ENCODE peak calls at places on chromosome X, in eight cellular contexts. T, I, Z, V, X, K, C and W are unnamed samples.

GRCh38 chrX:20529301-20529700 is 262.6 kb upstream of the RPS6KA3 start:
- DNase-seq in T (no peak), I (no peak), Z (no peak), V (no peak), X (no peak), K (no peak), C (no peak), W (no peak)

GRCh38 chrX:46308106-46308505 is 237.1 kb downstream of the ZNF674 start:
- DNase-seq in T (no peak), I (no peak), Z (no peak), V (no peak), X (no peak), K (no peak), C (no peak), W (no peak)

GRCh38 chrX:45138525-45138924 is 62.2 kb downstream of the DIPK2B start:
- DNase-seq in T (no peak), I (no peak), Z (no peak), V (no peak), X (no peak), K (no peak), C (no peak), W (no peak)

GRCh38 chrX:38649227-38649626 is 87.9 kb downstream of the TSPAN7 start:
- DNase-seq in T (no peak), I (no peak), Z (no peak), V (no peak), X (no peak), K (no peak), C (no peak), W (no peak)

GRCh38 chrX:24371391-24371972 is 11.0 kb downstream of the SUPT20HL1 start:
- DNase-seq in T (peak), I (peak), Z (peak), V (peak), X (peak), K (peak), C (peak), W (peak)

GRCh38 chrX:25013593-25014365 is 2.0 kb downstream of the ARX start:
- DNase-seq in T (no peak), I (peak), Z (peak), V (no peak), X (no peak), K (peak), C (peak), W (no peak)

GRCh38 chrX:22760513-22761057 is 239.2 kb upstream of the DDX53 start:
- DNase-seq in T (no peak), I (no peak), Z (no peak), V (peak), X (no peak), K (no peak), C (no peak), W (no peak)

GRCh38 chrX:52410439-52411394 is 41.9 kb downstream of the XAGE2 start:
- DNase-seq in T (no peak), I (no peak), Z (no peak), V (no peak), X (no peak), K (no peak), C (no peak), W (no peak)

GRCh38 chrX:130165181-130165702 is 399 bp downstream of the AIFM1 start:
- DNase-seq in T (no peak), I (no peak), Z (no peak), V (no peak), X (peak), K (no peak), C (no peak), W (no peak)

GRCh38 chrX:9515973-9516538 is 51.2 kb downstream of the TBL1X start:
- DNase-seq in T (no peak), I (no peak), Z (no peak), V (no peak), X (no peak), K (no peak), C (no peak), W (no peak)

GRCh38 chrX:72021975-72022374 is 109.7 kb downstream of the RTL5 start:
- DNase-seq in T (no peak), I (peak), Z (peak), V (peak), X (peak), K (no peak), C (no peak), W (peak)

GRCh38 chrX:131830400-131831184 is 192.5 kb upstream of the STK26 start:
- DNase-seq in T (peak), I (peak), Z (peak), V (peak), X (peak), K (peak), C (peak), W (peak)

GRCh38 chrX:25810202-25810601 is 327.9 kb upstream of the MAGEB18 start:
- DNase-seq in T (no peak), I (no peak), Z (no peak), V (no peak), X (peak), K (no peak), C (no peak), W (peak)

GRCh38 chrX:140432328-140433025 is 72.4 kb downstream of the SOX3 start:
- DNase-seq in T (no peak), I (no peak), Z (no peak), V (no peak), X (peak), K (no peak), C (peak), W (no peak)

GRCh38 chrX:431032-431431 is 44.3 kb upstream of the PPP2R3B start:
- DNase-seq in T (no peak), I (no peak), Z (no peak), V (no peak), X (no peak), K (no peak), C (no peak), W (no peak)

GRCh38 chrX:429266-429825 is 42.6 kb upstream of the PPP2R3B start:
- DNase-seq in T (no peak), I (no peak), Z (no peak), V (no peak), X (no peak), K (no peak), C (no peak), W (no peak)

GRCh38 chrX:426881-427280 is 40.2 kb upstream of the PPP2R3B start:
- DNase-seq in T (no peak), I (no peak), Z (no peak), V (no peak), X (no peak), K (no peak), C (no peak), W (peak)

GRCh38 chrX:425056-425455 is 38.3 kb upstream of the PPP2R3B start:
- DNase-seq in T (no peak), I (no peak), Z (no peak), V (no peak), X (no peak), K (no peak), C (no peak), W (no peak)

DNA sequence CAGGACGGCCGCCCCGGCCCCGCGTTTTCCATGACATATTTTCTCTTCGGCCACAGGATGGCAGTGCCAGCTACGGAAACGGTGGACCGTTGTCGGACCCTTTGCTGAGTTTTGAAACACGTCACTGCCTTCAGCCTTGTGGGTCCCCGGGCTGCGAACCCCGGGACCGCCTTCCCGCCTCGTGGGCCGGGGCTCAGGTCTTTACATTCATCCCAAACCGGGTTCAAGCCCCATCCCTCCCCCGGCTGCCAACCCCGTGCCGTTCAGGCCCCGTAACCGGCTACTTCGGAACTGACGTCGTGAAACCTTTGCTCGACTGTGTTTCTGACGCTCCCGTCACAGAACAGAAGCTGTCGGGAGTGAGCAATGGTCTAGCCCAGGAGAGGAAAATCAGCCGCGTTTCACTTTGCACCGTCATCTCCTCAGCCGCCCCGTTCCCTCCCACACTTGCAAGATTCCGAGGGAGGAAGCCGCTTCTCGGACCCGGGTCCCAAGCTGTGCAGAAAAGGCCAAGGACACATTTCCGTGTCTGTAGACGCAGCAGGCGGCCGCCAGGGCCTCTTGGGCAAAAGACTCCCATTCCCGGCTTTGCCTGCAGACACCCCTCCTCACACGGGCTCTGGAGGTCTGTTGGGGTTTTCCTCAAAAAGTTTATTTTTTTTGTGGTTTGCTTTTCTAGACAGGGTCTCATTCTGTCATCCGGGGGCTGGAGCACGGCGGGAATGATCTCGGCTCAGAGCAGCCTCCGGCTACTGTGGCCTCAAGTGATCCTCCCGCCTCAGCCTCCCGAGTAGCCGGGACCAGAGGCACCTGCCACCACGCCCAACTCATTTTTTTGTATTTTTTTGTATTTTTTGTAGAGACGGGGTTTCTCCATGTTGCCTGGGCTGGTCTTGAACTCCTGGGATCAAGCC is 41.4 kb upstream of the PPP2R3B start:
- DNase-seq in T (no peak), I (peak), Z (peak), V (peak), X (peak), K (peak), C (peak), W (peak)
- H3K4me3 ChIP-seq in T (no peak), I (no peak), Z (peak), V (peak), X (no peak), K (peak), C (peak), W (no peak)

DNA sequence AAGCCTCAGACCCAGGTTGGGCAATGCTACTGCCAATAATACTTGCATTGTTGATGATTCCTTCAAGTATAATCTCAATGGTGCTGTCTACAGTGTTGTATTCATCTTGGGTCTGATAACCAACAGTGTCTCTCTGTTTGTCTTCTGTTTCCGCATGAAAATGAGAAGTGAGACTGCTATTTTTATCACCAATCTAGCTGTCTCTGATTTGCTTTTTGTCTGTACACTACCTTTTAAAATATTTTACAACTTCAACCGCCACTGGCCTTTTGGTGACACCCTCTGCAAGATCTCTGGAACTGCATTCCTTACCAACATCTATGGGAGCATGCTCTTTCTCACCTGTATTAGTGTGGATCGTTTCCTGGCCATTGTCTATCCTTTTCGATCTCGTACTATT is 7.4 kb downstream of the LPAR4 start:
- DNase-seq in T (no peak), I (peak), Z (no peak), V (no peak), X (no peak), K (peak), C (no peak), W (no peak)
- TF ChIP-seq EZH2phosphoT487 in T (no peak), I (no peak), Z (no peak), V (no peak), X (no peak), K (no peak), C (no peak), W (no peak)

GRCh38 chrX:41009816-41010187 is 75.4 kb upstream of the USP9X start:
- DNase-seq in T (no peak), I (no peak), Z (no peak), V (no peak), X (no peak), K (no peak), C (no peak), W (no peak)
- H3K4me3 ChIP-seq in T (no peak), I (no peak), Z (no peak), V (no peak), X (peak), K (no peak), C (no peak), W (peak)

GRCh38 chrX:2395261-2395850 is 105.4 kb downstream of the DHRSX start:
- DNase-seq in T (no peak), I (no peak), Z (no peak), V (no peak), X (no peak), K (no peak), C (no peak), W (no peak)

GRCh38 chrX:2388669-2389068 is 112.1 kb downstream of the DHRSX start:
- DNase-seq in T (no peak), I (no peak), Z (no peak), V (no peak), X (no peak), K (no peak), C (no peak), W (no peak)

GRCh38 chrX:2390754-2391153 is 110.0 kb downstream of the DHRSX start:
- DNase-seq in T (no peak), I (no peak), Z (no peak), V (no peak), X (no peak), K (no peak), C (no peak), W (no peak)

GRCh38 chrX:2389324-2389723 is 111.5 kb downstream of the DHRSX start:
- DNase-seq in T (no peak), I (no peak), Z (no peak), V (no peak), X (no peak), K (no peak), C (no peak), W (no peak)

GRCh38 chrX:2391869-2392606 is 108.7 kb downstream of the DHRSX start:
- DNase-seq in T (peak), I (no peak), Z (no peak), V (peak), X (peak), K (no peak), C (peak), W (peak)
- TF ChIP-seq EZH2phosphoT487 in T (no peak), I (no peak), Z (no peak), V (no peak), X (no peak), K (no peak), C (no peak), W (no peak)